ENCODE peak calls at places on chromosomes 2 and 18, in six cellular contexts. N is activated CD8-positive, alpha-beta memory T cell treated with anti-CD3 and anti-CD28 coated beads for 4 hours; H is stimulated activated CD4-positive, alpha-beta T cell treated with anti-CD3 and anti-CD28 coated beads, TNF-alpha, amount 100 ng/mL, for 48 hours; W is G401; T is breast epithelium; D is foreskin fibroblast. X is an unnamed sample.

GRCh38 chr18:62457830-62458229 is 65.0 kb upstream of the ZCCHC2 start:
- DNase-seq in D (no peak), N (no peak), W (no peak), T (no peak), H (no peak), X (no peak)

GRCh38 chr2:169354244-169354643 is 8.1 kb downstream of the LRP2 start:
- DNase-seq in D (no peak), W (no peak), H (no peak), T (no peak), N (no peak), X (no peak)

GRCh38 chr2:157439792-157440186 is 4.1 kb downstream of the CYTIP start:
- DNase-seq in T (no peak), D (no peak), W (no peak), N (no peak), H (no peak), X (no peak)

GRCh38 chr2:212448698-212449097 is 89.9 kb downstream of the ERBB4 start:
- DNase-seq in D (no peak), H (no peak), T (no peak), W (no peak), N (no peak), X (peak; percentile 11)

GRCh38 chr2:14941151-14941631 is 308.7 kb downstream of the LRATD1 start:
- DNase-seq in W (no peak), H (no peak), N (no peak), D (no peak), T (no peak), X (no peak)

GRCh38 chr2:182949572-182950189 is 83.2 kb upstream of the FRZB start:
- DNase-seq in D (peak; percentile 10), W (peak; percentile 32), T (no peak), H (no peak), N (no peak), X (peak; percentile 78)

GRCh38 chr2:207315131-207315530 is 149.4 kb upstream of the KLF7 start:
- DNase-seq in N (no peak), D (no peak), W (no peak), T (no peak), H (no peak), X (no peak)

GRCh38 chr2:30273574-30273929 is 42.2 kb downstream of the LBH start:
- DNase-seq in H (peak; percentile 37), W (no peak), D (no peak), N (no peak), T (no peak), X (no peak)